ENCODE peak calls at places on chromosomes 1 and 21, in eight cellular contexts. R is psoas muscle, L is IMR-90, I is SK-N-SH, T is left lung, H is cardiac muscle cell, F is pancreas, C is hepatocyte. W is an unnamed sample. For H3K4me1 and H3K36me3, the result is how much of the 10 kb centered on the place peaks cover.

GRCh38 chr1:33257388-33257758 is 1.1 kb downstream of the ZNF362 start:
- DNase-seq in R (no peak), L (no peak), I (no peak), T (no peak), H (no peak), F (no peak), C (no peak), W (peak)

GRCh38 chr1:94246692-94247145 is 9.3 kb upstream of the ARHGAP29 start:
- DNase-seq in R (no peak), L (no peak), I (peak), T (no peak), H (peak), F (no peak), C (peak), W (no peak)

GRCh38 chr1:220579317-220579716 is 51.4 kb downstream of the MARK1 start:
- DNase-seq in R (no peak), L (no peak), I (no peak), T (no peak), H (no peak), F (no peak), C (no peak), W (no peak)

GRCh38 chr1:115671176-115672062 is 29.6 kb downstream of the VANGL1 start:
- DNase-seq in R (no peak), L (peak), I (no peak), T (no peak), H (no peak), F (no peak), C (peak), W (peak)

GRCh38 chr1:59354754-59355337 is 58.0 kb downstream of the FGGY start:
- DNase-seq in R (no peak), L (no peak), I (no peak), T (no peak), H (no peak), F (no peak), C (no peak), W (peak)

GRCh38 chr1:58233753-58234152 is 312.8 kb downstream of the OMA1 start:
- DNase-seq in R (no peak), L (no peak), I (no peak), T (no peak), H (no peak), F (no peak), C (no peak), W (no peak)

GRCh38 chr1:42348498-42348897 is 13.5 kb upstream of the FOXJ3 start:
- DNase-seq in R (no peak), L (no peak), I (no peak), T (no peak), H (no peak), F (no peak), C (no peak), W (no peak)

GRCh38 chr1:206608108-206608698 is 4.1 kb downstream of the EIF2D start:
- DNase-seq in R (no peak), L (peak), I (peak), T (no peak), H (peak), F (no peak), C (peak), W (peak)

GRCh38 chr1:169941982-169942830 is 48.5 kb upstream of the SCYL3 start:
- DNase-seq in R (no peak), L (peak), I (no peak), T (no peak), H (peak), F (no peak), C (peak), W (no peak)

GRCh38 chr1:44714944-44715571 is 15.9 kb downstream of the RNU5D-1 start:
- DNase-seq in R (peak), L (peak), I (peak), T (no peak), H (peak), F (no peak), C (peak), W (peak)

GRCh38 chr1:223233019-223233409 is 90.0 kb upstream of the TLR5 start:
- DNase-seq in R (no peak), L (no peak), I (no peak), T (no peak), H (no peak), F (no peak), C (no peak), W (no peak)

GRCh38 chr1:11355594-11356467 is 82.8 kb downstream of the UBIAD1 start:
- DNase-seq in R (no peak), L (no peak), I (peak), T (no peak), H (no peak), F (no peak), C (no peak), W (no peak)

GRCh38 chr1:115252585-115252984 is 85.5 kb downstream of the NGF start:
- DNase-seq in R (no peak), L (no peak), I (peak), T (no peak), H (no peak), F (no peak), C (no peak), W (no peak)

GRCh38 chr21:45894107-45894810 is 87.3 kb upstream of the COL6A1 start:
- DNase-seq in R (peak), L (peak), I (peak), T (peak), H (peak), F (no peak), C (peak), W (no peak)

GRCh38 chr1:199302554-199302953 is 663.7 kb downstream of the PTPRC start:
- DNase-seq in R (no peak), L (peak), I (no peak), T (no peak), H (peak), F (no peak), C (no peak), W (no peak)

GRCh38 chr1:23150742-23151141 is 17.9 kb downstream of the LUZP1 start:
- DNase-seq in R (no peak), L (no peak), I (no peak), T (no peak), H (no peak), F (no peak), C (no peak), W (no peak)

GRCh38 chr1:1356796-1357401 is 1.5 kb downstream of the MXRA8 start:
- DNase-seq in R (no peak), L (no peak), I (no peak), T (peak), H (no peak), F (peak), C (no peak), W (no peak)
- H3K4me1 ChIP-seq in R (under half), L (under half), I (half or more), T (under half), H (under half), F (under half), C (half or more), W (under half)

DNA sequence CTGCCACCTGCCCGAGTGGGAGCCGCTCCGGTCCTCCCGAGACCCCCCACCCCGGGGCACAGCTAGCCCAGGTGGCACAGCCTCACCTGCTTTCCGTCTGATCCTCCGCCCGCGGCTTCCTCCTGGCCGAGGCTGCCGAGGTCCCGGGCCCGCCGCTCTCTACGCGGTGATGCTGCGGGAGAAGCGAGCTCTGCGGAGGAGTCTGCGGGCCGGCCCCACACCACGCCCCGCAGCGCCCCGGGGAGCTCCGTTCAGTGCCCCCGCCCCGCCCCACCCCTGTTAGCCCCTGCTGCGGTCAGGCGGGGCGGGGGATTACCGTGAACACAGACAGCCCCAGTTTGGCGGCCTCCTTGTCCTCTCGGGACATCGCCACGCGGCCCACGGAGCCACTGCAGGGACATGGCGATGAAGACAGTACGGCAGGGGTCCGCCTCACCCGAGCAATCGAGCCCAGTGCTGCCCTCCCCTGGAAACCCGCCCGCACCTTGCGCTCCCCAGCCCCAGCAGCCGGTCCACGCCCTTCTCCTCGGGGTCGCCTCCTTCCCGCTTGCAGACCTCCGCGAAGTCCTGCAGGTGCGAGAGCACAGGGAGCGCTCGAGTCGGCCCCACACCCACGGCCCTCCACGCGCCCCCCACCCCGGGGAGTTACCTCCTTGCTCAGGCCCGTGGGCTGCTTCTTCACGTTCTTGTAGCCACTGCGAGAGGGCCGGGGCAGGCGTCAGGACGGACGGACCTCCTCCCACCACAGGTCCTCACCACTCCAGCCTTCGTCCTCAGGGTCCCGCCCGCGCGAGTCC is 933 bp downstream of the C1orf35 start:
- DNase-seq in R (peak), L (no peak), I (peak), T (peak), H (peak), F (no peak), C (peak), W (peak)
- TF ChIP-seq CTCF in R (no peak), L (peak), I (peak), T (no peak), H (peak), F (no peak), C (peak), W (no peak)

GRCh38 chr1:154987326-154987725 is 4.2 kb downstream of the FLAD1 start:
- DNase-seq in R (peak), L (no peak), I (no peak), T (no peak), H (peak), F (no peak), C (no peak), W (no peak)
- H3K36me3 ChIP-seq in R (under half), L (under half), I (under half), T (half or more), H (under half), F (under half), C (under half), W (under half)

DNA sequence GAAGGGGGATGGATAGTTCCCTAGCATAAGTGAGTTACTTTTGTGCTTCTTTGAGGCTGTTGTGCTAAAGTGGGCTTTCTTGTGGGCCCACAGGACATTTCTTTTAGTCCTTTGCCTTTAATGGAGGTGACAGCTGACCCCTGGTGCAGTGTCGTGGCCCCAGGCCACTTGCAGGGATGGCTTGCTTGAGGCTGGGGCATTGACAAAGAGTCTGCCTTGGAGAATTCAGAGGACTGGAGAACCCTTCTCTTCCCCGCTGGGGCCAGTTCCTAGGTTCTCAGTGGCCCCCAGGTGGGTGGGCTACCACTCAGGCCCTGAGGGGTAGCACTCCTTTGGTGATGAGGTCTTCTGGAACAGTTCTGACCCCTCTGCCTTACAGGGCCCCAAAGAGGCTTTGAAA is 12.8 kb downstream of the ABCG1 start:
- DNase-seq in R (peak), L (no peak), I (no peak), T (no peak), H (no peak), F (no peak), C (no peak), W (no peak)
- H3K4me1 ChIP-seq in R (half or more), L (under half), I (under half), T (half or more), H (under half), F (under half), C (half or more), W (under half)

GRCh38 chr1:196317535-196318522 is 290.4 kb downstream of the KCNT2 start:
- DNase-seq in R (no peak), L (peak), I (no peak), T (no peak), H (peak), F (no peak), C (peak), W (no peak)
- TF ChIP-seq CTCF in R (no peak), L (peak), I (peak), T (peak), H (peak), F (no peak), C (peak), W (no peak)

DNA sequence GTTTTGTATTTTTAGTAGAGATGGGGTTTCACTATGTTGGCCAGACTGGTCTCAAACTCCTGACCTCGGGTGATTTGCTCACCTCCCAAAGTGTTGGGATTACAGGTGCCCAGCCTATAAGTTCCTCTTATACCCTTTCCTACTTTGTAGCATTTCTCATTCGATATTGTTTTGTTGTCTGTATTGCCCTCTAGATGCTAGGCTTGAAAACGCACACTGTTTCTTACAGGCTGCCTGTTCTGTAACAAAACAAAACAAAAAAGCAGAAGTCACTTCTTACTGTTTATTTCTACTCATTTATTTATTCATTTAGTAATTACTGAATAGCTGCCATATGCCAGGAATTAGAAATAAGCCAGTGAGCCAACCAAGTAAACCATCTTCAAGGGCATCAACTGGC is 136.9 kb upstream of the BMP8A start:
- DNase-seq in R (no peak), L (no peak), I (no peak), T (no peak), H (no peak), F (no peak), C (no peak), W (no peak)
- H3K36me3 ChIP-seq in R (under half), L (half or more), I (half or more), T (half or more), H (half or more), F (under half), C (under half), W (under half)

GRCh38 chr21:25907573-25908275 is 173.0 kb downstream of the GABPA start:
- DNase-seq in R (no peak), L (no peak), I (peak), T (no peak), H (peak), F (no peak), C (no peak), W (no peak)

GRCh38 chr21:25911730-25912401 is 177.1 kb downstream of the GABPA start:
- DNase-seq in R (no peak), L (no peak), I (no peak), T (no peak), H (no peak), F (peak), C (no peak), W (peak)

GRCh38 chr21:25910809-25911208 is 176.0 kb downstream of the GABPA start:
- DNase-seq in R (no peak), L (no peak), I (no peak), T (no peak), H (no peak), F (no peak), C (no peak), W (no peak)

GRCh38 chr21:25908495-25908894 is 173.7 kb downstream of the GABPA start:
- DNase-seq in R (no peak), L (no peak), I (no peak), T (no peak), H (no peak), F (no peak), C (no peak), W (no peak)

GRCh38 chr21:25909341-25909740 is 174.6 kb downstream of the GABPA start:
- DNase-seq in R (no peak), L (no peak), I (no peak), T (no peak), H (no peak), F (no peak), C (no peak), W (no peak)
- H3K4me1 ChIP-seq in R (under half), L (under half), I (under half), T (under half), H (under half), F (under half), C (under half), W (under half)

W was measured in colonic mucosa.